ENCODE peak calls at places on chromosomes 7 and 10, in five cellular contexts. X is H9, D is astrocyte of the cerebellum, W is ovary, T is astrocyte of the spinal cord. S is an unnamed sample.

GRCh38 chr10:96700477-96701099 is 19.7 kb downstream of the PIK3AP1 start:
- DNase-seq in W (no peak), T (no peak), D (no peak), X (no peak), S (no peak)

GRCh38 chr7:141386881-141387280 is 164.3 kb upstream of the AGK start:
- DNase-seq in T (no peak), D (no peak), X (no peak), W (no peak), S (no peak)

GRCh38 chr10:78070726-78071125 is 37.1 kb downstream of the RPS24 start:
- DNase-seq in X (no peak), D (no peak), T (no peak), W (no peak), S (no peak)

GRCh38 chr10:23432161-23432560 is 6.7 kb upstream of the OTUD1 start:
- DNase-seq in X (no peak), T (no peak), W (no peak), D (no peak), S (no peak)

GRCh38 chr7:91351374-91351773 is 87.1 kb downstream of the FZD1 start:
- DNase-seq in D (no peak), X (no peak), W (no peak), T (peak), S (peak)

GRCh38 chr7:21898265-21898930 is 47.3 kb downstream of the CDCA7L start:
- DNase-seq in T (no peak), D (no peak), W (no peak), X (no peak), S (no peak)

GRCh38 chr7:155856656-155857055 is 44.4 kb upstream of the SHH start:
- DNase-seq in W (no peak), X (no peak), T (no peak), D (no peak), S (no peak)

GRCh38 chr7:111232249-111233084 is 141.5 kb downstream of the LRRN3 start:
- DNase-seq in W (no peak), T (peak), X (no peak), D (no peak), S (peak)

GRCh38 chr7:150388709-150389531 is 9.8 kb downstream of the ZNF775 start:
- DNase-seq in W (peak), X (peak), T (peak), D (peak), S (peak)

GRCh38 chr7:17654940-17655339 is 285.4 kb downstream of the SNX13 start:
- DNase-seq in W (no peak), D (no peak), X (no peak), T (no peak), S (no peak)

GRCh38 chr10:123148414-123149161 is 652 bp downstream of the HMX2 start:
- DNase-seq in D (no peak), T (no peak), X (peak), W (no peak), S (no peak)

GRCh38 chr7:130148561-130148960 is 56.6 kb downstream of the TMEM209 start:
- DNase-seq in X (no peak), D (no peak), T (no peak), W (no peak), S (no peak)

GRCh38 chr10:110903280-110904278 is 15.4 kb downstream of the BBIP1 start:
- DNase-seq in D (no peak), T (no peak), X (no peak), W (no peak), S (no peak)
- TF ChIP-seq CTCF in D (no peak), T (no peak), X (no peak), W (no peak), S (no peak)

DNA sequence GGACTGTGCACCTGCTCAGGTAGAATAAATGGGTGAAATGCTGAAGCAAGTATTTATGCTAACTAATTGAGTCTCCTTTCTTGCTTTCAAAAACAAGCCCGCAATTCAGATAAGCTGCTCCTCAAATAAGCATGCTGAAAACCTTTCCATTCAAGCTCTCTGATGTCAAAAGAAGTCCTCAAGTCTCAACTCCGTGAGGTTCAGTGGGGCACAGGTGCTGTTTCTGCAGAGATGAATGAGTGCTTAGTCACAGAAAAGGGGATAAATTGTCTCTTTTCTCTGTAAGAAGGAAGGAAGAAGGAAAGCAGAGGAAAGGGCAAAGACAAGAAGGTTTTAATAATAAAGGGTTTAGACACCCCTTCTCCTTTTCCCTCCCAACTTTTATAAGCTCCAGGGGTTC is 229.8 kb upstream of the NPY start:
- DNase-seq in T (no peak), W (no peak), D (no peak), X (no peak), S (no peak)
- TF ChIP-seq CTCF in T (no peak), W (no peak), D (no peak), X (no peak), S (no peak)

DNA sequence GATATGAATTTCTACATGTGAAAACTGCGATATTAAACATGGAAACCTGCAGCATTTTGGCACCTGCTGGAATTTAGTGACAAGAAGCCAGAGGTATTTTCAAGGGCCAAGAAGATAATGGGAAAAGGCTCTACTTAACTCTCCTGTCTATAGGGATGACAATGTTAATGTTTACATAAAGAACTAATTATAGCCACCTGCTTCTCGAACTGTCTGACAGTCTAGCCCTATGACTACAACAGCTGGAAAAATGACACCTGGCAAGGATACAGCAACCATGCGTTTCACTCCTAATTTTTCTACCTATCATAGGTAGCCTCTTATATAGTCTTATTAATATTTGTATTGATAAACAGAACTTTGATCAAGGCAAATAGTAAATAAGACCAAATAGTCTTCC is 49.6 kb downstream of the MAGI2 start:
- DNase-seq in T (no peak), W (no peak), D (no peak), X (no peak), S (no peak)
- TF ChIP-seq CTCF in T (no peak), W (no peak), D (no peak), X (no peak), S (no peak)

GRCh38 chr7:84614821-84615506 is 420.4 kb upstream of the SEMA3A start:
- DNase-seq in X (no peak), D (no peak), T (no peak), W (no peak), S (peak)
- TF ChIP-seq CTCF in X (peak), D (no peak), T (peak), W (no peak), S (peak)

GRCh38 chr7:200704-201103 is 8.3 kb downstream of the FAM20C start:
- DNase-seq in X (no peak), W (no peak), T (no peak), D (no peak), S (no peak)
- TF ChIP-seq CTCF in X (peak), W (no peak), T (no peak), D (no peak), S (peak)

DNA sequence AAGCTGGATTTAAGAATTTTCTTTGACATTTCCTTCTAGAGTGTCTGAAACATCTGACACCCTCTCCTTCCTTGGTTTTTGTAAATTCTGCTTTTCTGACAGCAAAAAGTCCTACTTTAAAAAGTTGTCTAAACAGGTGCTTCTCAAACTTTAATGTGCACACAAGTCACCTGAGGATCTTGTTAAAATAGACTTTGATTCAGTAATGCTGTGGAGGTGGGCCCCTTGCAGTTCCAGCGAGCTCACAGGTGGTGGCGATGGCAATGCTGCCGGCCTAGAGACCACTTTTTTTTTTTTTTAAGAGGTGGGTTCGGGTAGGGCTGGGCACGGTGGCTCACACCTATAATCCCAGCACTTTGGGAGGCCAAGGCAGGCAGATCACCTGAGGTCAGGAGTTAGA is 77.1 kb downstream of the ABCC2 start:
- DNase-seq in X (peak), W (no peak), T (no peak), D (no peak), S (peak)
- TF ChIP-seq CTCF in X (peak), W (no peak), T (peak), D (peak), S (peak)

GRCh38 chr10:112348759-112349158 is 25.2 kb upstream of the ACSL5 start:
- DNase-seq in X (no peak), D (no peak), W (no peak), T (no peak), S (no peak)
- TF ChIP-seq CTCF in X (no peak), D (no peak), W (no peak), T (no peak), S (no peak)

GRCh38 chr7:28299556-28299955 is 112.8 kb upstream of the CREB5 start:
- DNase-seq in T (no peak), W (no peak), D (no peak), X (no peak), S (no peak)

GRCh38 chr7:28297821-28298439 is 114.4 kb upstream of the CREB5 start:
- DNase-seq in W (no peak), X (no peak), T (no peak), D (no peak), S (no peak)

GRCh38 chr7:28298870-28299484 is 113.3 kb upstream of the CREB5 start:
- DNase-seq in T (peak), W (no peak), D (peak), X (peak), S (peak)

GRCh38 chr7:28293529-28293835 is 112.9 kb upstream of the JAZF1 start:
- DNase-seq in W (no peak), X (no peak), D (no peak), T (peak), S (no peak)

GRCh38 chr7:28296571-28297483 is 115.5 kb upstream of the CREB5 start:
- DNase-seq in T (peak), W (no peak), X (peak), D (no peak), S (peak)
- TF ChIP-seq CTCF in T (peak), W (no peak), X (peak), D (peak), S (peak)

DNA sequence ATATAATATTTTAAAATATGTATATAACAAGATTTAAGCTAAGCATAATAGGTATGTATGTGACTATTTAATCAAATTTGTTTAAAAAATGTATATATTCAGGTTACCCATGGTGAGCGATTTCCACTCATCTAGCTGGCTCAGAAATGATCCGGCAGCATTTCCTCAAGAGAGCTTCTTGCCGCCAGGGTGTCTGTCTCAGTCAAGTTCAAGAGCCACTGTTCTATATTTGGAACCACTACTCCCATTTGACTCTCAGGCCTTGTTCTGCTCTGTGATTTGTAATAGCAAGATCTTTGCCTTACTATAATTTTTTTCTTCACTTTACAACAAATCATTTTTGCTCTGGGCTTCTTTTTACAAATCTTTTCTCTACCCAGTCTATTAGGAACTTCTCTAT is 48.7 kb upstream of the CNTNAP2 start:
- DNase-seq in T (no peak), D (no peak), W (no peak), X (no peak), S (peak)
- TF ChIP-seq CTCF in T (no peak), D (no peak), W (no peak), X (no peak), S (peak)